ENCODE peak calls at places on chromosome 11, in eight cellular contexts. C is neural crest cell; I is NCI-H1930; Y is anterior cingulate cortex; Q is activated T-cell treated with anti-CD3 and anti-CD28 coated beads, Interleukin-2, amount 50 U/mL, for 48 hours; U is cardiac fibroblast; Z is pancreas; S is Ammon's horn. J is an unnamed sample.

GRCh38 chr11:19345848-19346681 is 105.3 kb upstream of the E2F8 start:
- DNase-seq in C (peak), I (peak), Y (peak), Q (peak), U (peak), Z (peak), S (peak), J (no peak)

GRCh38 chr11:102831709-102832492 is 11.5 kb downstream of the MMP3 start:
- DNase-seq in C (no peak), I (no peak), Y (no peak), Q (no peak), U (no peak), Z (no peak), S (no peak), J (no peak)

GRCh38 chr11:95289378-95289777 is 58.4 kb upstream of the SESN3 start:
- DNase-seq in C (no peak), I (no peak), Y (no peak), Q (no peak), U (no peak), Z (no peak), S (no peak), J (no peak)

GRCh38 chr11:125342281-125342980 is 153.6 kb downstream of the FEZ1 start:
- DNase-seq in C (no peak), I (no peak), Y (no peak), Q (no peak), U (no peak), Z (no peak), S (no peak), J (no peak)

GRCh38 chr11:133501643-133502535 is 30.4 kb downstream of the OPCML start:
- DNase-seq in C (no peak), I (no peak), Y (no peak), Q (no peak), U (no peak), Z (no peak), S (no peak), J (no peak)

GRCh38 chr11:129141748-129142475 is 50.2 kb downstream of the ARHGAP32 start:
- DNase-seq in C (no peak), I (no peak), Y (no peak), Q (no peak), U (peak), Z (no peak), S (peak), J (no peak)

GRCh38 chr11:112315861-112316739 is 55.4 kb upstream of the PLET1 start:
- DNase-seq in C (no peak), I (no peak), Y (no peak), Q (no peak), U (no peak), Z (no peak), S (no peak), J (no peak)

GRCh38 chr11:114019574-114019973 is 39.9 kb upstream of the ZBTB16 start:
- DNase-seq in C (no peak), I (no peak), Y (no peak), Q (no peak), U (no peak), Z (peak), S (no peak), J (no peak)

GRCh38 chr11:12175694-12176241 is 65.4 kb downstream of the MICAL2 start:
- DNase-seq in C (no peak), I (no peak), Y (no peak), Q (peak), U (peak), Z (no peak), S (no peak), J (no peak)

GRCh38 chr11:37026326-37026725 is 428.3 kb upstream of the RAG2 start:
- DNase-seq in C (no peak), I (no peak), Y (no peak), Q (no peak), U (no peak), Z (no peak), S (no peak), J (no peak)

GRCh38 chr11:1747753-1748466 is 2.5 kb downstream of the IFITM10 start:
- DNase-seq in C (no peak), I (no peak), Y (no peak), Q (no peak), U (no peak), Z (peak), S (peak), J (no peak)

GRCh38 chr11:48001438-48002021 is 21.2 kb downstream of the PTPRJ start:
- DNase-seq in C (no peak), I (no peak), Y (no peak), Q (peak), U (peak), Z (no peak), S (no peak), J (no peak)

GRCh38 chr11:57405271-57405890 is 14.9 kb upstream of the PRG2 start:
- DNase-seq in C (no peak), I (no peak), Y (no peak), Q (no peak), U (no peak), Z (no peak), S (peak), J (no peak)

GRCh38 chr11:11215058-11215815 is 137.8 kb downstream of the CSNK2A3 start:
- DNase-seq in C (no peak), I (no peak), Y (no peak), Q (no peak), U (no peak), Z (no peak), S (no peak), J (no peak)

GRCh38 chr11:118017631-118018315 is 31.6 kb downstream of the IL10RA start:
- DNase-seq in C (no peak), I (no peak), Y (no peak), Q (no peak), U (no peak), Z (no peak), S (no peak), J (no peak)

GRCh38 chr11:118406599-118407166 is 5.3 kb downstream of the ATP5MG start:
- DNase-seq in C (no peak), I (peak), Y (no peak), Q (no peak), U (peak), Z (no peak), S (no peak), J (no peak)

GRCh38 chr11:75924966-75925784 is 110.2 kb downstream of the UVRAG start:
- DNase-seq in C (no peak), I (no peak), Y (no peak), Q (no peak), U (peak), Z (no peak), S (peak), J (no peak)

GRCh38 chr11:7353100-7353499 is 101.4 kb downstream of the SYT9 start:
- DNase-seq in C (peak), I (no peak), Y (no peak), Q (peak), U (peak), Z (no peak), S (no peak), J (peak)

GRCh38 chr11:96275807-96276594 is 67.0 kb downstream of the MAML2 start:
- DNase-seq in C (no peak), I (no peak), Y (no peak), Q (no peak), U (no peak), Z (no peak), S (no peak), J (no peak)

GRCh38 chr11:12765428-12765827 is 91.2 kb downstream of the TEAD1 start:
- DNase-seq in C (no peak), I (no peak), Y (no peak), Q (no peak), U (peak), Z (no peak), S (peak), J (peak)

GRCh38 chr11:71505001-71505400 is 22.1 kb upstream of the KRTAP5-7 start:
- DNase-seq in C (no peak), I (no peak), Y (no peak), Q (no peak), U (no peak), Z (no peak), S (no peak), J (no peak)

GRCh38 chr11:8480858-8481257 is 113.2 kb downstream of the STK33 start:
- DNase-seq in C (no peak), I (no peak), Y (no peak), Q (no peak), U (no peak), Z (no peak), S (no peak), J (no peak)

GRCh38 chr11:76801205-76801604 is 18.0 kb downstream of the TSKU start:
- DNase-seq in C (no peak), I (no peak), Y (no peak), Q (no peak), U (no peak), Z (no peak), S (no peak), J (no peak)

GRCh38 chr11:133809525-133810178 is 35.7 kb downstream of the SPATA19 start:
- DNase-seq in C (no peak), I (no peak), Y (no peak), Q (no peak), U (no peak), Z (no peak), S (peak), J (no peak)

GRCh38 chr11:44133335-44133946 is 38.0 kb downstream of the EXT2 start:
- DNase-seq in C (no peak), I (no peak), Y (no peak), Q (no peak), U (peak), Z (no peak), S (peak), J (no peak)

GRCh38 chr11:133894956-133895549 is 49.7 kb upstream of the SPATA19 start:
- DNase-seq in C (no peak), I (no peak), Y (no peak), Q (peak), U (no peak), Z (no peak), S (no peak), J (no peak)